ENCODE peak calls at places on chromosomes 6 and 20, in eight cellular contexts. B is stimulated activated CD4-positive, alpha-beta T cell treated with anti-CD3 and anti-CD28 coated beads, TNF-alpha, amount 100 ng/mL, for 24 hours; Y is AG09319; L is choroid plexus epithelial cell; P is amygdala; H is GM13977; N is stimulated activated CD8-positive, alpha-beta memory T cell treated with anti-CD3 and anti-CD28 coated beads, Interleukin-4, amount 100 ng/mL, for 4 hours; U is GM20000. T is an unnamed sample.

GRCh38 chr6:139006470-139006869 is 18.4 kb upstream of the REPS1 start:
- DNase-seq in B (no peak), Y (no peak), L (no peak), P (no peak), H (no peak), N (no peak), U (no peak), T (no peak)

GRCh38 chr6:131524695-131525336 is 48.2 kb upstream of the ARG1 start:
- DNase-seq in B (no peak), Y (no peak), L (no peak), P (no peak), H (no peak), N (peak), U (no peak), T (no peak)

GRCh38 chr6:132511159-132511835 is 1.6 kb downstream of the STX7 start:
- DNase-seq in B (no peak), Y (no peak), L (peak), P (no peak), H (no peak), N (no peak), U (peak), T (peak)

GRCh38 chr6:15317251-15317650 is 71.4 kb downstream of the JARID2 start:
- DNase-seq in B (no peak), Y (no peak), L (no peak), P (no peak), H (no peak), N (no peak), U (no peak), T (no peak)

GRCh38 chr20:60862601-60863000 is 389.5 kb upstream of the CDH4 start:
- DNase-seq in B (no peak), Y (no peak), L (no peak), P (no peak), H (no peak), N (no peak), U (no peak), T (no peak)

GRCh38 chr20:60966766-60967165 is 285.3 kb upstream of the CDH4 start:
- DNase-seq in B (no peak), Y (no peak), L (no peak), P (no peak), H (no peak), N (no peak), U (no peak), T (no peak)

GRCh38 chr6:77740380-77740779 is 87.5 kb downstream of the MEI4 start:
- DNase-seq in B (no peak), Y (no peak), L (peak), P (no peak), H (peak), N (no peak), U (peak), T (peak)

GRCh38 chr20:59102722-59103415 is 60.3 kb upstream of the PRELID3B start:
- DNase-seq in B (no peak), Y (no peak), L (no peak), P (no peak), H (no peak), N (no peak), U (no peak), T (peak)

GRCh38 chr6:31175961-31176360 is 5.5 kb upstream of the POU5F1 start:
- DNase-seq in B (no peak), Y (no peak), L (no peak), P (no peak), H (no peak), N (no peak), U (no peak), T (no peak)

GRCh38 chr6:43746613-43747101 is 23.4 kb upstream of the VEGFA start:
- DNase-seq in B (no peak), Y (no peak), L (no peak), P (no peak), H (no peak), N (no peak), U (no peak), T (no peak)

GRCh38 chr6:83216806-83217205 is 23.6 kb downstream of the RWDD2A start:
- DNase-seq in B (no peak), Y (no peak), L (peak), P (no peak), H (no peak), N (no peak), U (no peak), T (no peak)

GRCh38 chr6:104680539-104680938 is 179.2 kb downstream of the HACE1 start:
- DNase-seq in B (no peak), Y (no peak), L (no peak), P (no peak), H (no peak), N (no peak), U (no peak), T (no peak)

GRCh38 chr6:119443993-119444641 is 94.6 kb upstream of the MAN1A1 start:
- DNase-seq in B (no peak), Y (no peak), L (peak), P (no peak), H (no peak), N (no peak), U (no peak), T (no peak)

GRCh38 chr6:107436881-107437280 is 22.5 kb downstream of the PDSS2 start:
- DNase-seq in B (no peak), Y (no peak), L (no peak), P (no peak), H (no peak), N (no peak), U (no peak), T (no peak)

GRCh38 chr6:13624871-13625288 is 9.7 kb downstream of the NOL7 start:
- DNase-seq in B (no peak), Y (no peak), L (peak), P (no peak), H (peak), N (no peak), U (peak), T (peak)

GRCh38 chr6:136566851-136567250 is 16.6 kb upstream of the MAP7 start:
- DNase-seq in B (no peak), Y (no peak), L (no peak), P (no peak), H (no peak), N (no peak), U (no peak), T (no peak)

GRCh38 chr20:60715172-60715571 is 536.9 kb upstream of the CDH4 start:
- DNase-seq in B (no peak), Y (no peak), L (no peak), P (no peak), H (no peak), N (no peak), U (no peak), T (no peak)

GRCh38 chr6:121651420-121651819 is 216.0 kb downstream of the GJA1 start:
- DNase-seq in B (no peak), Y (no peak), L (peak), P (no peak), H (no peak), N (no peak), U (no peak), T (peak)